ENCODE peak calls at places on chromosomes 11 and 22, in four cellular contexts. F, O, H and K are unnamed samples.

GRCh38 chr11:96199563-96200025 is 143.4 kb downstream of the MAML2 start:
- DNase-seq in F (no peak), H (no peak), O (no peak), K (no peak)

GRCh38 chr22:29782061-29782845 is 15.1 kb downstream of the UQCR10 start:
- DNase-seq in H (peak), F (no peak), O (no peak), K (no peak)

GRCh38 chr11:100674212-100674611 is 12.9 kb upstream of the ARHGAP42 start:
- DNase-seq in O (no peak), H (no peak), F (no peak), K (no peak)

GRCh38 chr11:32148824-32149223 is 58.0 kb downstream of the RCN1 start:
- DNase-seq in F (no peak), O (no peak), H (no peak), K (no peak)

GRCh38 chr11:82927264-82927880 is 25.8 kb downstream of the DDIAS start:
- DNase-seq in H (peak), O (peak), F (peak), K (no peak)

GRCh38 chr22:31917227-31917921 is 27.0 kb upstream of the YWHAH start:
- DNase-seq in O (no peak), H (no peak), F (no peak), K (no peak)

GRCh38 chr11:109894242-109894641 is 198.9 kb upstream of the ZC3H12C start:
- DNase-seq in F (no peak), O (peak), H (no peak), K (no peak)

GRCh38 chr22:50604256-50604580 is 3.6 kb downstream of the MAPK8IP2 start:
- DNase-seq in F (no peak), H (no peak), O (no peak), K (no peak)

GRCh38 chr11:109697140-109697843 is 275.3 kb downstream of the C11orf87 start:
- DNase-seq in O (peak), H (peak), F (peak), K (peak)

GRCh38 chr11:102599642-102600261 is 25.4 kb downstream of the MMP20 start:
- DNase-seq in O (peak), F (peak), H (peak), K (no peak)

GRCh38 chr11:15841898-15842297 is 514.4 kb downstream of the SOX6 start:
- DNase-seq in O (no peak), F (no peak), H (no peak), K (no peak)

GRCh38 chr11:26953770-26954392 is 40.0 kb upstream of the FIBIN start:
- DNase-seq in O (no peak), F (no peak), H (no peak), K (no peak)

GRCh38 chr22:46239261-46240048 is 10.6 kb downstream of the CDPF1 start:
- DNase-seq in O (peak), H (no peak), F (no peak), K (no peak)

GRCh38 chr11:34671946-34672345 is 51.1 kb downstream of the EHF start:
- DNase-seq in F (no peak), H (no peak), O (no peak), K (no peak)

GRCh38 chr11:47980907-47981621 is 705 bp downstream of the PTPRJ start:
- DNase-seq in O (no peak), F (no peak), H (no peak), K (no peak)

GRCh38 chr11:77085652-77086051 is 17.0 kb upstream of the OMP start:
- DNase-seq in O (no peak), H (no peak), F (no peak), K (no peak)

GRCh38 chr11:59668188-59668949 is 468 bp downstream of the PATL1 start:
- DNase-seq in O (peak), H (peak), F (no peak), K (peak)

GRCh38 chr22:33666661-33667619 is 253.3 kb downstream of the LARGE1 start:
- DNase-seq in O (no peak), F (no peak), H (no peak), K (no peak)

GRCh38 chr11:108825381-108825780 is 160.5 kb downstream of the DDX10 start:
- DNase-seq in F (no peak), H (no peak), O (no peak), K (no peak)

GRCh38 chr22:27133951-27134664 is 476.7 kb downstream of the MIAT start:
- DNase-seq in H (no peak), O (peak), F (no peak), K (no peak)

GRCh38 chr22:17601031-17601430 is 27.5 kb downstream of the ATP6V1E1 start:
- DNase-seq in F (no peak), O (no peak), H (no peak), K (no peak)

GRCh38 chr11:17347676-17348075 is 3.9 kb upstream of the NCR3LG1 start:
- DNase-seq in H (no peak), F (no peak), O (no peak), K (no peak)

GRCh38 chr11:86904001-86904400 is 51.2 kb downstream of the FZD4 start:
- DNase-seq in H (peak), F (no peak), O (no peak), K (no peak)

GRCh38 chr22:19231986-19232385 is 53.5 kb upstream of the SLC25A1 start:
- DNase-seq in F (no peak), O (no peak), H (no peak), K (no peak)

GRCh38 chr11:117020287-117020686 is 77.9 kb downstream of the SIK3 start:
- DNase-seq in H (no peak), O (peak), F (no peak), K (no peak)

GRCh38 chr11:125347261-125347585 is 148.8 kb downstream of the FEZ1 start:
- DNase-seq in F (no peak), O (no peak), H (no peak), K (no peak)

GRCh38 chr22:38531251-38531956 is 25.3 kb upstream of the DDX17 start:
- DNase-seq in H (no peak), F (no peak), O (no peak), K (no peak)

GRCh38 chr22:49355206-49355920 is 472.3 kb downstream of the BRD1 start:
- DNase-seq in H (no peak), O (no peak), F (no peak), K (peak)
- TF ChIP-seq ZNF274 in H (no peak), O (no peak), F (no peak), K (no peak)

GRCh38 chr11:19659529-19659928 is 53.1 kb upstream of the NAV2 start:
- DNase-seq in F (no peak), O (no peak), H (no peak), K (no peak)

GRCh38 chr11:19656140-19656541 is 56.5 kb upstream of the NAV2 start:
- DNase-seq in O (peak), H (no peak), F (no peak), K (no peak)

GRCh38 chr11:19661827-19662226 is 50.8 kb upstream of the NAV2 start:
- DNase-seq in H (no peak), F (no peak), O (no peak), K (no peak)

GRCh38 chr11:19658344-19658743 is 54.3 kb upstream of the NAV2 start:
- DNase-seq in O (no peak), F (no peak), H (no peak), K (no peak)

GRCh38 chr11:19660076-19660475 is 52.6 kb upstream of the NAV2 start:
- DNase-seq in H (peak), O (peak), F (peak), K (no peak)
- TF ChIP-seq FOSL1 in H (peak), O (peak), F (peak), K (no peak)

GRCh38 chr22:21067075-21067900 is 21.5 kb downstream of the LRRC74B start:
- DNase-seq in O (no peak), H (no peak), F (no peak), K (no peak)

GRCh38 chr22:21069375-21069774 is 23.6 kb downstream of the LRRC74B start:
- DNase-seq in H (no peak), F (no peak), O (no peak), K (no peak)

GRCh38 chr22:21067901-21068680 is 22.3 kb downstream of the LRRC74B start:
- DNase-seq in F (no peak), O (no peak), H (no peak), K (no peak)

GRCh38 chr22:21070690-21071615 is 25.2 kb downstream of the LRRC74B start:
- DNase-seq in H (no peak), F (no peak), O (no peak), K (no peak)

DNA sequence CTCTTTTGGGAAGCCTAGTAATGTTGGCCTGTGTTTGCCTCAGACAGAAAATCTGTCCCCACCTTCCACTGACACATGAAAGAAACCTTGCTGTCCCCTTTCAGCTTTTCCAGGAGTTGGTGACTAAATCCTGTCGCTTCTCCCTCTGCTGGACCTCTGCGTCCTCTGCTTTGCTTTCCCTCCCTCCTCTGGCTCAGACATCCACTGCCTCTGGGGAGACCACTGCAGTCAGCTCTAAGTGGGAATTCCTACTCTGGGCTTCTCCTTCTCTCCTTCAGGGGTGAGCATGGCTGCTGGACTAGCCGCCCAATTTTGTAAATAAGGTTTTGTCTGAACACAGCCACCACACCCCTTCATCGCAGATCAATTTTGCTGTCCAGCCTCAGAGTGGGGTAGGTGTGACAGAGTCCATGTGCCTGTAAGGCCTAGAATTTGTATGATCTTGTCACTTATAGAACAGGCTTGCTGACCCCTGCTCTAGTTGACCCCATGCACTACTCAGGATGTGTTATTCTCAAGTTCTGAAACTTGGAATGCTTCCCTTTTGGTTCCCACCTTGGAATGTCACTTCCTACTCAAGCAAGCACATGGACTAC is 23.0 kb downstream of the LRRC74B start:
- DNase-seq in H (no peak), F (no peak), O (no peak), K (no peak)
- TF ChIP-seq ZNF274 in H (no peak), F (no peak), O (no peak), K (no peak)

GRCh38 chr11:115488945-115489344 is 15.3 kb downstream of the CADM1 start:
- DNase-seq in O (no peak), F (no peak), H (peak), K (no peak)
- TF ChIP-seq FOSL1 in O (no peak), F (no peak), H (peak), K (no peak)

GRCh38 chr11:95074806-95075563 is 8.3 kb downstream of the SRSF8 start:
- DNase-seq in O (no peak), F (no peak), H (no peak), K (no peak)
- TF ChIP-seq ZNF274 in O (no peak), F (no peak), H (no peak), K (no peak)